ENCODE peak calls at places on chromosomes 2 and 18, in ten cellular contexts. H is neural progenitor cell; M is fibroblast of lung; P is kidney; F is esophagus squamous epithelium; O is heart left ventricle; C is naive thymus-derived CD4-positive, alpha-beta T cell; A is A549; X is mammary epithelial cell; W is hepatocyte. K is an unnamed sample. For H3K4me1, the result is how much of the 10 kb centered on the place peaks cover.

GRCh38 chr2:69163109-69163508 is 150.1 kb downstream of the ANTXR1 start:
- DNase-seq in H (no peak), M (peak), P (no peak), F (no peak), O (peak), C (no peak), A (peak), X (peak), W (peak), K (no peak)

GRCh38 chr18:79606621-79607331 is 72.8 kb upstream of the CTDP1 start:
- DNase-seq in H (no peak), M (no peak), P (peak), F (no peak), O (no peak), C (no peak), A (no peak), X (no peak), W (no peak), K (no peak)

GRCh38 chr2:95274291-95275150 is at the start of gene PROM2:
- DNase-seq in H (no peak), M (no peak), P (peak), F (no peak), O (no peak), C (no peak), A (no peak), X (peak), W (peak), K (no peak)

GRCh38 chr2:166764216-166764615 is 124.1 kb upstream of the XIRP2 start:
- DNase-seq in H (peak), M (no peak), P (no peak), F (no peak), O (no peak), C (no peak), A (no peak), X (no peak), W (no peak), K (no peak)

GRCh38 chr2:132980304-132980703 is 310.3 kb upstream of the LYPD1 start:
- DNase-seq in H (no peak), M (no peak), P (no peak), F (no peak), O (no peak), C (no peak), A (no peak), X (no peak), W (no peak), K (no peak)

GRCh38 chr18:32956591-32957310 is 183.9 kb upstream of the KLHL14 start:
- DNase-seq in H (peak), M (peak), P (no peak), F (no peak), O (no peak), C (no peak), A (no peak), X (peak), W (peak), K (no peak)

GRCh38 chr2:127891806-127892205 is 6.0 kb upstream of the AMMECR1L start:
- DNase-seq in H (no peak), M (no peak), P (no peak), F (no peak), O (no peak), C (no peak), A (no peak), X (no peak), W (no peak), K (no peak)

GRCh38 chr2:24566209-24566608 is 75.2 kb downstream of the NCOA1 start:
- DNase-seq in H (no peak), M (no peak), P (no peak), F (no peak), O (no peak), C (no peak), A (no peak), X (no peak), W (no peak), K (no peak)

GRCh38 chr2:238558456-238559099 is 131.9 kb downstream of the ASB1 start:
- DNase-seq in H (no peak), M (no peak), P (peak), F (no peak), O (no peak), C (no peak), A (no peak), X (no peak), W (no peak), K (no peak)

GRCh38 chr18:35581555-35582309 is at the start of gene GALNT1:
- DNase-seq in H (peak), M (peak), P (peak), F (no peak), O (peak), C (no peak), A (no peak), X (peak), W (peak), K (peak)

GRCh38 chr2:36562245-36562644 is 35.7 kb downstream of the FEZ2 start:
- DNase-seq in H (no peak), M (peak), P (no peak), F (no peak), O (no peak), C (no peak), A (peak), X (no peak), W (no peak), K (no peak)
- H3K4me1 ChIP-seq in H (under half), M (under half), P (under half), F (under half), O (under half), C (under half), A (half or more), X (under half), W (under half), K (under half)

GRCh38 chr2:37669500-37669899 is 1.9 kb downstream of the CDC42EP3 start:
- DNase-seq in H (no peak), M (no peak), P (no peak), F (no peak), O (no peak), C (no peak), A (no peak), X (no peak), W (no peak), K (no peak)
- H3K4me1 ChIP-seq in H (under half), M (under half), P (under half), F (under half), O (under half), C (under half), A (half or more), X (under half), W (under half), K (under half)

GRCh38 chr2:210022824-210023223 is 20.4 kb downstream of the RPE start:
- DNase-seq in H (no peak), M (no peak), P (no peak), F (no peak), O (no peak), C (no peak), A (no peak), X (no peak), W (no peak), K (no peak)

GRCh38 chr2:210028178-210028577 is 25.7 kb downstream of the RPE start:
- DNase-seq in H (no peak), M (no peak), P (no peak), F (no peak), O (no peak), C (no peak), A (no peak), X (no peak), W (no peak), K (no peak)

GRCh38 chr2:210027608-210028007 is 25.2 kb downstream of the RPE start:
- DNase-seq in H (no peak), M (no peak), P (no peak), F (no peak), O (no peak), C (no peak), A (no peak), X (no peak), W (no peak), K (no peak)
- H3K4me1 ChIP-seq in H (under half), M (under half), P (under half), F (under half), O (under half), C (under half), A (under half), X (under half), W (under half), K (under half)

GRCh38 chr2:64645014-64645418 is 8.7 kb downstream of the SERTAD2 start:
- DNase-seq in H (peak), M (peak), P (no peak), F (no peak), O (peak), C (peak), A (peak), X (peak), W (peak), K (no peak)
- H3K4me1 ChIP-seq in H (half or more), M (under half), P (under half), F (under half), O (under half), C (half or more), A (half or more), X (half or more), W (half or more), K (half or more)

DNA sequence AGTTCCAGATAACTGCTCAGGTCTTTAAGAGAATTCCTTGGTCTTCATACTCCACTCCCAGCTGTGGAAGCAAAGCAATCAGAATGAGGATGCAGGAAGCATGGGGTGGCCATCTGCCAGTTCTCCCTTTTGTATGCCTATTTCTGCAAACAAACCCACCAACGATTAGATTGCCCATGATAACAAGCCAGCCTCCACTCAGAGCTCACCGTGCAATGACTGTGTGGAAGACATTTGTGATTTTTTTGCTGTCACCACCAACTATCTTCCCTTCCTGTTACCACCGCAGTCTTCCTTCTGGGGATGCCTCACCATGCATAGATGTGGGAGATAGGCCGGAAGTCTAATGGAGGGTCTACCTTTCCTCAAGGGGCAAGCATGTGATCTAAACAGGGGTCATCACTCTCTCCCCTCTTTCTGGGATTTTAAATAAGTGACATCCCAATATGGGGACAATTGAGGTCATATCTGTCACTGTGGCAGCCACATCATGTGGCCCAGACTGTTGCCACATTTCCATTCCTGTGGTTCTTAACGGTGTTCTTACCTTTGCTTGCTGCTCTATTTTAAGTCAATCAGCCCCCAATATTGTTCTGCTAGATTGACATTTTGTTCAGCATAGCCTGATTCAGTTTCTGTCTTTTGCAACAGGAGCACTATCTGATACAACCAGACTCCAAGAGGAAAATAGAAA is 4.4 kb downstream of the AFF3 start:
- DNase-seq in H (no peak), M (no peak), P (no peak), F (no peak), O (no peak), C (no peak), A (no peak), X (no peak), W (no peak), K (no peak)
- H3K4me1 ChIP-seq in H (under half), M (under half), P (under half), F (under half), O (under half), C (under half), A (under half), X (under half), W (under half), K (under half)